ENCODE peak calls at places on chromosomes 3 and 15, in six cellular contexts. One of them, this sample, is unnamed.

GRCh38 chr3:146536681-146537080 is 7.7 kb downstream of the PLSCR1 start:
- DNase-seq in GM20000: no peak
- DNase-seq in T-helper 9 cell: no peak
- DNase-seq in tibial nerve: no peak
- DNase-seq in IMR-90: no peak
- DNase-seq in T-helper 2 cell: no peak
- DNase-seq in this sample: no peak

GRCh38 chr3:46705022-46705530 is 3.9 kb downstream of the TMIE start:
- DNase-seq in GM20000: peak; percentile 85
- DNase-seq in T-helper 9 cell: peak; percentile 58
- DNase-seq in tibial nerve: peak; percentile 81
- DNase-seq in IMR-90: peak; percentile 59
- DNase-seq in T-helper 2 cell: peak; percentile 57
- DNase-seq in this sample: peak; percentile 80

GRCh38 chr3:150547045-150547753 is 612 bp downstream of the EIF2A start:
- DNase-seq in GM20000: no peak
- DNase-seq in T-helper 9 cell: no peak
- DNase-seq in tibial nerve: no peak
- DNase-seq in IMR-90: peak; percentile 76
- DNase-seq in T-helper 2 cell: no peak
- DNase-seq in this sample: no peak

GRCh38 chr15:74134387-74135027 is 4.1 kb downstream of the ISLR2 start:
- DNase-seq in GM20000: peak; percentile 70
- DNase-seq in T-helper 9 cell: no peak
- DNase-seq in tibial nerve: no peak
- DNase-seq in IMR-90: peak; percentile 23
- DNase-seq in T-helper 2 cell: no peak
- DNase-seq in this sample: peak; percentile 53

GRCh38 chr3:191085091-191085490 is 114.0 kb upstream of the OSTN start:
- DNase-seq in GM20000: no peak
- DNase-seq in T-helper 9 cell: no peak
- DNase-seq in tibial nerve: no peak
- DNase-seq in IMR-90: peak; percentile 9
- DNase-seq in T-helper 2 cell: no peak
- DNase-seq in this sample: no peak

GRCh38 chr3:43742935-43743334 is 52.2 kb downstream of the ABHD5 start:
- DNase-seq in GM20000: no peak
- DNase-seq in T-helper 9 cell: no peak
- DNase-seq in tibial nerve: no peak
- DNase-seq in IMR-90: peak; percentile 62
- DNase-seq in T-helper 2 cell: no peak
- DNase-seq in this sample: no peak

GRCh38 chr3:12845790-12846189 is 4.4 kb upstream of the RPL32 start:
- DNase-seq in GM20000: no peak
- DNase-seq in T-helper 9 cell: no peak
- DNase-seq in tibial nerve: no peak
- DNase-seq in IMR-90: no peak
- DNase-seq in T-helper 2 cell: no peak
- DNase-seq in this sample: no peak

GRCh38 chr15:35886765-35887164 is 340.8 kb upstream of the DPH6 start:
- DNase-seq in GM20000: no peak
- DNase-seq in T-helper 9 cell: no peak
- DNase-seq in tibial nerve: no peak
- DNase-seq in IMR-90: peak; percentile 62
- DNase-seq in T-helper 2 cell: no peak
- DNase-seq in this sample: no peak

GRCh38 chr15:37204698-37205097 is 104.3 kb upstream of the MEIS2 start:
- DNase-seq in GM20000: no peak
- DNase-seq in T-helper 9 cell: no peak
- DNase-seq in tibial nerve: no peak
- DNase-seq in IMR-90: no peak
- DNase-seq in T-helper 2 cell: no peak
- DNase-seq in this sample: no peak

GRCh38 chr3:174659516-174659915 is 199.6 kb upstream of the NAALADL2 start:
- DNase-seq in GM20000: no peak
- DNase-seq in T-helper 9 cell: no peak
- DNase-seq in tibial nerve: no peak
- DNase-seq in IMR-90: no peak
- DNase-seq in T-helper 2 cell: no peak
- DNase-seq in this sample: no peak

GRCh38 chr3:141388823-141389617 is 20.7 kb downstream of the ZBTB38 start:
- DNase-seq in GM20000: no peak
- DNase-seq in T-helper 9 cell: no peak
- DNase-seq in tibial nerve: no peak
- DNase-seq in IMR-90: no peak
- DNase-seq in T-helper 2 cell: peak; percentile 62
- DNase-seq in this sample: no peak